ENCODE peak calls at places on chromosomes 1 and 21, in nine cellular contexts. Z is ELR; T is endothelial cell; V is NCI-H2081; M is stimulated activated CD8-positive, alpha-beta memory T cell treated with anti-CD3 and anti-CD28 coated beads, Interleukin-2, amount 100 ng/mL, for 1 hour; N is activated gamma-delta T cell treated with Interleukin-2 at 50 U/mL for 16 hours; Q is neural crest cell; B is naive thymus-derived CD4-positive, alpha-beta T cell; D is body of pancreas. S is an unnamed sample.
A peak's percentile ranks its signal among the peaks of the same experiment; 100 is the strongest.

GRCh38 chr1:87955038-87955437 is 626.4 kb downstream of the LMO4 start:
- DNase-seq in Z (no peak), T (no peak), V (no peak), M (no peak), N (no peak), Q (no peak), B (no peak), D (no peak), S (no peak)

GRCh38 chr1:234139966-234140365 is 233.3 kb upstream of the COA6 start:
- DNase-seq in Z (peak; percentile 99), T (no peak), V (no peak), M (no peak), N (no peak), Q (no peak), B (no peak), D (no peak), S (no peak)

GRCh38 chr1:12384836-12385456 is 155.1 kb downstream of the VPS13D start:
- DNase-seq in Z (no peak), T (no peak), V (no peak), M (no peak), N (no peak), Q (no peak), B (peak; percentile 13), D (no peak), S (no peak)

GRCh38 chr1:232059726-232060360 is 433.3 kb downstream of the DISC1 start:
- DNase-seq in Z (no peak), T (no peak), V (no peak), M (no peak), N (no peak), Q (no peak), B (no peak), D (no peak), S (no peak)

GRCh38 chr1:84780000-84780716 is 89.9 kb upstream of the SSX2IP start:
- DNase-seq in Z (peak; percentile 59), T (no peak), V (no peak), M (no peak), N (peak; percentile 28), Q (no peak), B (no peak), D (no peak), S (no peak)

GRCh38 chr1:6612641-6613360 is 730 bp upstream of the PHF13 start:
- DNase-seq in Z (peak; percentile 56), T (peak; percentile 36), V (no peak), M (no peak), N (no peak), Q (peak; percentile 37), B (no peak), D (peak; percentile 59), S (peak; percentile 82)

GRCh38 chr1:230309646-230310177 is 116.4 kb downstream of the PGBD5 start:
- DNase-seq in Z (no peak), T (no peak), V (no peak), M (no peak), N (no peak), Q (no peak), B (no peak), D (no peak), S (no peak)

GRCh38 chr1:111769517-111770146 is 13.9 kb downstream of the DDX20 start:
- DNase-seq in Z (peak; percentile 80), T (no peak), V (peak; percentile 22), M (no peak), N (peak; percentile 52), Q (no peak), B (peak; percentile 55), D (peak; percentile 50), S (peak; percentile 28)

GRCh38 chr1:111517464-111518225 is 14.2 kb upstream of the ADORA3 start:
- DNase-seq in Z (no peak), T (no peak), V (no peak), M (no peak), N (no peak), Q (no peak), B (peak; percentile 35), D (no peak), S (no peak)

GRCh38 chr1:201505505-201505893 is 1.4 kb downstream of the CSRP1 start:
- DNase-seq in Z (peak; percentile 85), T (peak; percentile 44), V (peak; percentile 49), M (no peak), N (no peak), Q (no peak), B (no peak), D (no peak), S (no peak)

GRCh38 chr1:24117722-24118409 is 5.9 kb upstream of the MYOM3 start:
- DNase-seq in Z (peak; percentile 52), T (no peak), V (no peak), M (no peak), N (no peak), Q (no peak), B (no peak), D (peak; percentile 37), S (no peak)

GRCh38 chr21:28754127-28754611 is 238.5 kb downstream of the LTN1 start:
- DNase-seq in Z (peak; percentile 13), T (no peak), V (no peak), M (no peak), N (no peak), Q (no peak), B (no peak), D (no peak), S (no peak)

GRCh38 chr1:211487672-211488208 is 4.2 kb downstream of the RD3 start:
- DNase-seq in Z (no peak), T (no peak), V (no peak), M (no peak), N (no peak), Q (no peak), B (no peak), D (no peak), S (no peak)

GRCh38 chr21:40678681-40679284 is 168.2 kb downstream of the DSCAM start:
- DNase-seq in Z (no peak), T (no peak), V (no peak), M (no peak), N (no peak), Q (no peak), B (no peak), D (no peak), S (no peak)

GRCh38 chr1:186658999-186659398 is 21.2 kb downstream of the PTGS2 start:
- DNase-seq in Z (no peak), T (no peak), V (no peak), M (no peak), N (no peak), Q (no peak), B (no peak), D (no peak), S (no peak)

GRCh38 chr1:51519048-51519856 is at the start of gene EPS15:
- DNase-seq in Z (peak; percentile 88), T (peak; percentile 93), V (peak; percentile 89), M (peak; percentile 70), N (peak; percentile 83), Q (peak; percentile 82), B (peak; percentile 77), D (peak; percentile 87), S (peak; percentile 78)

GRCh38 chr1:23403735-23404486 is 20.6 kb downstream of the TCEA3 start:
- DNase-seq in Z (peak; percentile 97), T (peak; percentile 88), V (peak; percentile 99), M (peak; percentile 67), N (peak; percentile 81), Q (peak; percentile 94), B (peak; percentile 82), D (peak; percentile 92), S (peak; percentile 87)

GRCh38 chr1:211258756-211259595 is at the start of gene RCOR3:
- DNase-seq in Z (peak; percentile 93), T (peak; percentile 95), V (peak; percentile 95), M (peak; percentile 84), N (peak; percentile 90), Q (peak; percentile 90), B (peak; percentile 85), D (peak; percentile 94), S (peak; percentile 97)

GRCh38 chr21:15667824-15668223 is 62.0 kb upstream of the USP25 start:
- DNase-seq in Z (no peak), T (no peak), V (no peak), M (no peak), N (no peak), Q (no peak), B (no peak), D (no peak), S (no peak)

GRCh38 chr1:218357893-218358232 is 12.7 kb downstream of the TGFB2 start:
- DNase-seq in Z (no peak), T (no peak), V (no peak), M (no peak), N (no peak), Q (no peak), B (no peak), D (no peak), S (no peak)

GRCh38 chr1:46180082-46180616 is 3.9 kb upstream of the P3R3URF start:
- DNase-seq in Z (peak; percentile 36), T (peak; percentile 35), V (no peak), M (no peak), N (no peak), Q (no peak), B (no peak), D (no peak), S (no peak)

GRCh38 chr1:33298623-33299277 is 22.1 kb downstream of the A3GALT2 start:
- DNase-seq in Z (peak; percentile 79), T (peak; percentile 77), V (peak; percentile 52), M (peak; percentile 14), N (peak; percentile 52), Q (peak; percentile 69), B (peak; percentile 49), D (peak; percentile 65), S (peak; percentile 72)

GRCh38 chr1:227315500-227316346 is 2.6 kb downstream of the CDC42BPA start:
- DNase-seq in Z (peak; percentile 76), T (no peak), V (no peak), M (no peak), N (no peak), Q (no peak), B (no peak), D (peak; percentile 56), S (no peak)

GRCh38 chr1:6418668-6419396 is 887 bp downstream of the HES2 start:
- DNase-seq in Z (no peak), T (no peak), V (no peak), M (no peak), N (no peak), Q (no peak), B (no peak), D (no peak), S (peak; percentile 47)

GRCh38 chr1:32886828-32887414 is 630 bp downstream of the HPCA start:
- DNase-seq in Z (no peak), T (no peak), V (no peak), M (no peak), N (no peak), Q (no peak), B (no peak), D (no peak), S (no peak)

GRCh38 chr1:228989992-228990827 is 254.9 kb downstream of the RHOU start:
- DNase-seq in Z (no peak), T (no peak), V (peak; percentile 74), M (no peak), N (no peak), Q (no peak), B (no peak), D (peak; percentile 22), S (no peak)

GRCh38 chr1:78676347-78676982 is 26.8 kb downstream of the IFI44 start:
- DNase-seq in Z (peak; percentile 79), T (peak; percentile 39), V (peak; percentile 48), M (peak; percentile 2), N (peak; percentile 56), Q (peak; percentile 50), B (peak; percentile 66), D (peak; percentile 57), S (no peak)

GRCh38 chr1:93605812-93606512 is 75.7 kb downstream of the BCAR3 start:
- DNase-seq in Z (peak; percentile 93), T (no peak), V (no peak), M (no peak), N (no peak), Q (no peak), B (no peak), D (no peak), S (no peak)

GRCh38 chr21:30962013-30962412 is 76.3 kb downstream of the KRTAP19-8 start:
- DNase-seq in Z (no peak), T (no peak), V (no peak), M (no peak), N (no peak), Q (no peak), B (no peak), D (no peak), S (no peak)

GRCh38 chr1:47752560-47752959 is 244.6 kb downstream of the TRABD2B start:
- DNase-seq in Z (no peak), T (no peak), V (no peak), M (no peak), N (no peak), Q (no peak), B (no peak), D (no peak), S (no peak)

S was measured in retina.